ENCODE peak calls at places on chromosomes 2 and 18, in nine cellular contexts. One of them, this sample, is unnamed.

GRCh38 chr18:52953435-52953834 is 613.4 kb downstream of the DCC start:
- DNase-seq in PC-3: no peak
- DNase-seq in adrenal gland: no peak
- DNase-seq in AG04450: no peak
- DNase-seq in Peyer's patch: no peak
- DNase-seq in endodermal cell: no peak
- DNase-seq in lower lobe of right lung: no peak
- DNase-seq in dorsolateral prefrontal cortex: no peak
- DNase-seq in uterus: no peak
- DNase-seq in this sample: no peak

GRCh38 chr2:217864960-217865359 is 137.8 kb downstream of the TNS1 start:
- DNase-seq in Peyer's patch: no peak
- DNase-seq in PC-3: no peak
- DNase-seq in uterus: no peak
- DNase-seq in endodermal cell: no peak
- DNase-seq in dorsolateral prefrontal cortex: no peak
- DNase-seq in AG04450: no peak
- DNase-seq in adrenal gland: no peak
- DNase-seq in lower lobe of right lung: no peak
- DNase-seq in this sample: no peak

GRCh38 chr18:48667276-48668254 is 128.7 kb downstream of the CTIF start:
- DNase-seq in lower lobe of right lung: no peak
- DNase-seq in Peyer's patch: no peak
- DNase-seq in AG04450: no peak
- DNase-seq in dorsolateral prefrontal cortex: peak
- DNase-seq in adrenal gland: no peak
- DNase-seq in PC-3: peak
- DNase-seq in uterus: no peak
- DNase-seq in endodermal cell: peak
- DNase-seq in this sample: no peak

GRCh38 chr2:113056501-113056900 is 2.5 kb upstream of the IL36RN start:
- DNase-seq in endodermal cell: no peak
- DNase-seq in lower lobe of right lung: no peak
- DNase-seq in AG04450: no peak
- DNase-seq in dorsolateral prefrontal cortex: no peak
- DNase-seq in PC-3: no peak
- DNase-seq in uterus: no peak
- DNase-seq in adrenal gland: no peak
- DNase-seq in Peyer's patch: no peak
- DNase-seq in this sample: no peak

GRCh38 chr2:37414470-37414949 is 70.1 kb downstream of the QPCT start:
- DNase-seq in adrenal gland: no peak
- DNase-seq in endodermal cell: no peak
- DNase-seq in AG04450: peak
- DNase-seq in uterus: peak
- DNase-seq in dorsolateral prefrontal cortex: no peak
- DNase-seq in Peyer's patch: no peak
- DNase-seq in lower lobe of right lung: no peak
- DNase-seq in PC-3: peak
- DNase-seq in this sample: peak

GRCh38 chr18:79575891-79576685 is 103.5 kb upstream of the CTDP1 start:
- DNase-seq in AG04450: peak
- DNase-seq in adrenal gland: peak
- DNase-seq in PC-3: no peak
- DNase-seq in dorsolateral prefrontal cortex: no peak
- DNase-seq in lower lobe of right lung: peak
- DNase-seq in endodermal cell: peak
- DNase-seq in uterus: peak
- DNase-seq in Peyer's patch: peak
- DNase-seq in this sample: no peak

GRCh38 chr2:71467180-71467815 is 13.9 kb downstream of the DYSF start:
- DNase-seq in Peyer's patch: no peak
- DNase-seq in endodermal cell: peak
- DNase-seq in dorsolateral prefrontal cortex: no peak
- DNase-seq in AG04450: no peak
- DNase-seq in adrenal gland: no peak
- DNase-seq in PC-3: no peak
- DNase-seq in lower lobe of right lung: no peak
- DNase-seq in uterus: no peak
- DNase-seq in this sample: no peak

GRCh38 chr2:7703523-7704144 is 786.4 kb downstream of the RNF144A start:
- DNase-seq in lower lobe of right lung: no peak
- DNase-seq in uterus: no peak
- DNase-seq in AG04450: no peak
- DNase-seq in Peyer's patch: no peak
- DNase-seq in dorsolateral prefrontal cortex: no peak
- DNase-seq in adrenal gland: no peak
- DNase-seq in PC-3: no peak
- DNase-seq in endodermal cell: peak
- DNase-seq in this sample: no peak

GRCh38 chr2:233999182-233999581 is 51.3 kb upstream of the SPP2 start:
- DNase-seq in uterus: no peak
- DNase-seq in endodermal cell: peak
- DNase-seq in adrenal gland: no peak
- DNase-seq in PC-3: no peak
- DNase-seq in Peyer's patch: no peak
- DNase-seq in dorsolateral prefrontal cortex: no peak
- DNase-seq in lower lobe of right lung: no peak
- DNase-seq in AG04450: no peak
- DNase-seq in this sample: peak

GRCh38 chr18:44054514-44054913 is 626.2 kb upstream of the SETBP1 start:
- DNase-seq in uterus: no peak
- DNase-seq in AG04450: no peak
- DNase-seq in PC-3: no peak
- DNase-seq in Peyer's patch: no peak
- DNase-seq in endodermal cell: no peak
- DNase-seq in lower lobe of right lung: no peak
- DNase-seq in adrenal gland: no peak
- DNase-seq in dorsolateral prefrontal cortex: no peak
- DNase-seq in this sample: no peak

GRCh38 chr2:71226391-71226964 is 425 bp downstream of the PAIP2B start:
- DNase-seq in lower lobe of right lung: peak
- DNase-seq in Peyer's patch: peak
- DNase-seq in uterus: peak
- DNase-seq in AG04450: no peak
- DNase-seq in adrenal gland: peak
- DNase-seq in dorsolateral prefrontal cortex: peak
- DNase-seq in PC-3: peak
- DNase-seq in endodermal cell: peak
- DNase-seq in this sample: peak

GRCh38 chr2:215392164-215392563 is 43.7 kb downstream of the FN1 start:
- DNase-seq in endodermal cell: no peak
- DNase-seq in adrenal gland: no peak
- DNase-seq in lower lobe of right lung: no peak
- DNase-seq in Peyer's patch: no peak
- DNase-seq in AG04450: no peak
- DNase-seq in dorsolateral prefrontal cortex: no peak
- DNase-seq in PC-3: no peak
- DNase-seq in uterus: no peak
- DNase-seq in this sample: no peak

GRCh38 chr2:230418341-230419016 is 2.5 kb downstream of the SP100 start:
- DNase-seq in AG04450: no peak
- DNase-seq in uterus: no peak
- DNase-seq in Peyer's patch: peak
- DNase-seq in adrenal gland: peak
- DNase-seq in endodermal cell: no peak
- DNase-seq in dorsolateral prefrontal cortex: no peak
- DNase-seq in PC-3: peak
- DNase-seq in lower lobe of right lung: no peak
- DNase-seq in this sample: no peak

GRCh38 chr2:229443869-229444268 is 172.8 kb upstream of the PID1 start:
- DNase-seq in lower lobe of right lung: no peak
- DNase-seq in adrenal gland: no peak
- DNase-seq in endodermal cell: no peak
- DNase-seq in dorsolateral prefrontal cortex: no peak
- DNase-seq in Peyer's patch: no peak
- DNase-seq in AG04450: no peak
- DNase-seq in uterus: no peak
- DNase-seq in PC-3: no peak
- DNase-seq in this sample: no peak

GRCh38 chr2:169768262-169768995 is 30.2 kb upstream of the SSB start:
- DNase-seq in Peyer's patch: no peak
- DNase-seq in AG04450: no peak
- DNase-seq in adrenal gland: peak
- DNase-seq in endodermal cell: no peak
- DNase-seq in lower lobe of right lung: peak
- DNase-seq in uterus: no peak
- DNase-seq in PC-3: no peak
- DNase-seq in dorsolateral prefrontal cortex: no peak
- DNase-seq in this sample: no peak

GRCh38 chr2:72846171-72847095 is 20.6 kb upstream of the EXOC6B start:
- DNase-seq in dorsolateral prefrontal cortex: no peak
- DNase-seq in AG04450: no peak
- DNase-seq in adrenal gland: no peak
- DNase-seq in Peyer's patch: no peak
- DNase-seq in lower lobe of right lung: no peak
- DNase-seq in uterus: no peak
- DNase-seq in endodermal cell: no peak
- DNase-seq in PC-3: no peak
- DNase-seq in this sample: peak

GRCh38 chr2:236689981-236690380 is 120.4 kb downstream of the ACKR3 start:
- DNase-seq in adrenal gland: no peak
- DNase-seq in AG04450: no peak
- DNase-seq in dorsolateral prefrontal cortex: no peak
- DNase-seq in PC-3: no peak
- DNase-seq in lower lobe of right lung: no peak
- DNase-seq in Peyer's patch: no peak
- DNase-seq in uterus: no peak
- DNase-seq in endodermal cell: no peak
- DNase-seq in this sample: no peak

GRCh38 chr2:137168564-137168963 is 403.2 kb downstream of the THSD7B start:
- DNase-seq in endodermal cell: no peak
- DNase-seq in Peyer's patch: no peak
- DNase-seq in PC-3: peak
- DNase-seq in dorsolateral prefrontal cortex: no peak
- DNase-seq in lower lobe of right lung: no peak
- DNase-seq in AG04450: no peak
- DNase-seq in uterus: no peak
- DNase-seq in adrenal gland: no peak
- DNase-seq in this sample: no peak

GRCh38 chr18:38940863-38941531 is 1375.4 kb upstream of the CELF4 start:
- DNase-seq in PC-3: peak
- DNase-seq in uterus: no peak
- DNase-seq in adrenal gland: no peak
- DNase-seq in endodermal cell: no peak
- DNase-seq in dorsolateral prefrontal cortex: no peak
- DNase-seq in lower lobe of right lung: no peak
- DNase-seq in AG04450: no peak
- DNase-seq in Peyer's patch: no peak
- DNase-seq in this sample: no peak

GRCh38 chr18:5582849-5583667 is 39.3 kb upstream of the EPB41L3 start:
- DNase-seq in endodermal cell: no peak
- DNase-seq in uterus: no peak
- DNase-seq in adrenal gland: no peak
- DNase-seq in AG04450: no peak
- DNase-seq in Peyer's patch: no peak
- DNase-seq in dorsolateral prefrontal cortex: peak
- DNase-seq in PC-3: peak
- DNase-seq in lower lobe of right lung: no peak
- DNase-seq in this sample: peak
- H3K27ac ChIP-seq in endodermal cell: no peak
- H3K27ac ChIP-seq in uterus: no peak
- H3K27ac ChIP-seq in adrenal gland: no peak
- H3K27ac ChIP-seq in AG04450: peak
- H3K27ac ChIP-seq in Peyer's patch: peak
- H3K27ac ChIP-seq in dorsolateral prefrontal cortex: no peak
- H3K27ac ChIP-seq in PC-3: peak
- H3K27ac ChIP-seq in lower lobe of right lung: no peak
- H3K27ac ChIP-seq in this sample: peak

DNA sequence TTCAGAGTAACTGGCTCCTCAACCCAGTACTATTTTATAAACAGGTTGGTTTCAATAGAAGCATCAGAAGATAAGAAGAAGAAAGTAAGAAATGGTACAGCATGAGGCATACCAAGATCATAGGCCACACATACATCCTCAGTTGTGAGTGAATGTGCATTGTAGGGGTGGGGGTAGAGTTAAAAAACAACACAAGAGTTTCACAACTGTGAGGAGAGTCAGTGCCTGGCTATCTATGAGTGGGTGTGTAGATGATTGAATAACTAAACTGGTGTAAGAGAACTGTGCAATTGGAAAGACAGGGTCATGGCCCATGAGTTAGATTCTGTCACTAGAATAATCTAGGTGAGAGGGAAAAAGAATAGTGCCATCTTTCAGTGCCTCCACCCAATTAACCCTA is 748.2 kb upstream of the ACVR2A start:
- DNase-seq in dorsolateral prefrontal cortex: no peak
- DNase-seq in adrenal gland: no peak
- DNase-seq in lower lobe of right lung: no peak
- DNase-seq in uterus: no peak
- DNase-seq in AG04450: no peak
- DNase-seq in endodermal cell: no peak
- DNase-seq in Peyer's patch: no peak
- DNase-seq in PC-3: no peak
- DNase-seq in this sample: no peak
- H3K27ac ChIP-seq in dorsolateral prefrontal cortex: no peak
- H3K27ac ChIP-seq in adrenal gland: no peak
- H3K27ac ChIP-seq in lower lobe of right lung: no peak
- H3K27ac ChIP-seq in uterus: no peak
- H3K27ac ChIP-seq in AG04450: no peak
- H3K27ac ChIP-seq in endodermal cell: no peak
- H3K27ac ChIP-seq in Peyer's patch: no peak
- H3K27ac ChIP-seq in PC-3: no peak
- H3K27ac ChIP-seq in this sample: no peak

GRCh38 chr2:69138793-69139510 is 126.0 kb downstream of the ANTXR1 start:
- DNase-seq in lower lobe of right lung: no peak
- DNase-seq in dorsolateral prefrontal cortex: no peak
- DNase-seq in endodermal cell: no peak
- DNase-seq in adrenal gland: peak
- DNase-seq in PC-3: peak
- DNase-seq in AG04450: peak
- DNase-seq in uterus: peak
- DNase-seq in Peyer's patch: no peak
- DNase-seq in this sample: peak
- H3K27ac ChIP-seq in lower lobe of right lung: no peak
- H3K27ac ChIP-seq in dorsolateral prefrontal cortex: no peak
- H3K27ac ChIP-seq in endodermal cell: no peak
- H3K27ac ChIP-seq in adrenal gland: peak
- H3K27ac ChIP-seq in PC-3: peak
- H3K27ac ChIP-seq in AG04450: peak
- H3K27ac ChIP-seq in uterus: peak
- H3K27ac ChIP-seq in Peyer's patch: no peak
- H3K27ac ChIP-seq in this sample: no peak

GRCh38 chr18:26233208-26233607 is 7.0 kb downstream of the TAF4B start:
- DNase-seq in Peyer's patch: no peak
- DNase-seq in AG04450: no peak
- DNase-seq in uterus: no peak
- DNase-seq in adrenal gland: no peak
- DNase-seq in endodermal cell: peak
- DNase-seq in dorsolateral prefrontal cortex: no peak
- DNase-seq in PC-3: no peak
- DNase-seq in lower lobe of right lung: no peak
- DNase-seq in this sample: no peak
- H3K27ac ChIP-seq in Peyer's patch: no peak
- H3K27ac ChIP-seq in AG04450: no peak
- H3K27ac ChIP-seq in uterus: no peak
- H3K27ac ChIP-seq in adrenal gland: no peak
- H3K27ac ChIP-seq in endodermal cell: no peak
- H3K27ac ChIP-seq in dorsolateral prefrontal cortex: no peak
- H3K27ac ChIP-seq in PC-3: no peak
- H3K27ac ChIP-seq in lower lobe of right lung: no peak
- H3K27ac ChIP-seq in this sample: no peak